ENCODE peak calls at places on chromosomes 3 and 15, in six cellular contexts. D is neuronal stem cell, G is mesendoderm, Q is mesenchymal stem cell, J is H1, E is IMR-90. W is an unnamed sample.
A peak's percentile ranks its signal among the peaks of the same experiment; 100 is the strongest.

GRCh38 chr15:49044761-49045571 is 1.3 kb downstream of the SECISBP2L start:
- DNase-seq in D (no peak), G (peak; percentile 13), Q (no peak), J (no peak), E (peak; percentile 1), W (no peak)

GRCh38 chr3:72145506-72146380 is 360.8 kb upstream of the PROK2 start:
- DNase-seq in D (no peak), G (peak; percentile 65), Q (peak; percentile 79), J (no peak), E (peak; percentile 69), W (no peak)

GRCh38 chr3:54960066-54960465 is 32.2 kb upstream of the LRTM1 start:
- DNase-seq in D (no peak), G (peak; percentile 25), Q (no peak), J (no peak), E (no peak), W (no peak)

GRCh38 chr15:87973456-87974215 is 282.9 kb downstream of the NTRK3 start:
- DNase-seq in D (peak; percentile 29), G (no peak), Q (no peak), J (no peak), E (no peak), W (no peak)

GRCh38 chr3:124119056-124119721 is 127.3 kb upstream of the ROPN1 start:
- DNase-seq in D (no peak), G (no peak), Q (no peak), J (no peak), E (peak; percentile 88), W (no peak)

GRCh38 chr3:123082370-123083065 is 15.7 kb downstream of the PDIA5 start:
- DNase-seq in D (no peak), G (no peak), Q (no peak), J (no peak), E (no peak), W (no peak)

GRCh38 chr3:64462203-64463120 is 225.3 kb downstream of the ADAMTS9 start:
- DNase-seq in D (no peak), G (no peak), Q (peak; percentile 89), J (no peak), E (peak; percentile 93), W (no peak)

GRCh38 chr15:36808401-36809160 is 229.2 kb downstream of the CDIN1 start:
- DNase-seq in D (no peak), G (no peak), Q (no peak), J (no peak), E (peak; percentile 25), W (no peak)

GRCh38 chr3:152346058-152346457 is 77.3 kb downstream of the MBNL1 start:
- DNase-seq in D (no peak), G (no peak), Q (no peak), J (no peak), E (no peak), W (no peak)

GRCh38 chr3:122948398-122948797 is 79.2 kb downstream of the SEMA5B start:
- DNase-seq in D (no peak), G (peak; percentile 72), Q (no peak), J (peak; percentile 17), E (no peak), W (peak; percentile 58)

GRCh38 chr15:31268911-31269784 is 57.5 kb upstream of the KLF13 start:
- DNase-seq in D (no peak), G (no peak), Q (no peak), J (no peak), E (no peak), W (no peak)

GRCh38 chr3:188358787-188359493 is 205.0 kb downstream of the LPP start:
- DNase-seq in D (no peak), G (no peak), Q (no peak), J (no peak), E (no peak), W (no peak)

GRCh38 chr3:111338059-111338698 is 203.8 kb upstream of the CD96 start:
- DNase-seq in D (no peak), G (peak; percentile 88), Q (peak; percentile 76), J (peak; percentile 15), E (peak; percentile 86), W (peak; percentile 55)

GRCh38 chr3:160081958-160082533 is 93.4 kb downstream of the IL12A start:
- DNase-seq in D (no peak), G (no peak), Q (no peak), J (no peak), E (no peak), W (no peak)

GRCh38 chr3:123698813-123699212 is 114.0 kb upstream of the HACD2 start:
- DNase-seq in D (no peak), G (no peak), Q (no peak), J (no peak), E (no peak), W (no peak)

GRCh38 chr3:86723433-86723832 is 267.5 kb downstream of the VGLL3 start:
- DNase-seq in D (no peak), G (no peak), Q (no peak), J (no peak), E (no peak), W (no peak)

GRCh38 chr3:188394588-188394987 is 240.6 kb downstream of the LPP start:
- DNase-seq in D (no peak), G (no peak), Q (no peak), J (no peak), E (no peak), W (no peak)

GRCh38 chr3:89300519-89300918 is 193.1 kb downstream of the EPHA3 start:
- DNase-seq in D (no peak), G (no peak), Q (no peak), J (no peak), E (no peak), W (no peak)

GRCh38 chr3:193872265-193872753 is 263.6 kb upstream of the HES1 start:
- DNase-seq in D (no peak), G (peak; percentile 60), Q (peak; percentile 81), J (no peak), E (peak; percentile 98), W (no peak)

GRCh38 chr3:62242846-62243245 is 130.5 kb downstream of the FEZF2 start:
- DNase-seq in D (peak; percentile 84), G (no peak), Q (no peak), J (no peak), E (no peak), W (peak; percentile 37)

GRCh38 chr3:127427169-127427655 is 139.4 kb upstream of the PRR20G start:
- DNase-seq in D (no peak), G (no peak), Q (no peak), J (no peak), E (no peak), W (peak; percentile 20)

GRCh38 chr3:24680214-24680967 is 185.7 kb upstream of the THRB start:
- DNase-seq in D (peak; percentile 59), G (peak; percentile 72), Q (peak; percentile 58), J (no peak), E (no peak), W (peak; percentile 76)

DNA sequence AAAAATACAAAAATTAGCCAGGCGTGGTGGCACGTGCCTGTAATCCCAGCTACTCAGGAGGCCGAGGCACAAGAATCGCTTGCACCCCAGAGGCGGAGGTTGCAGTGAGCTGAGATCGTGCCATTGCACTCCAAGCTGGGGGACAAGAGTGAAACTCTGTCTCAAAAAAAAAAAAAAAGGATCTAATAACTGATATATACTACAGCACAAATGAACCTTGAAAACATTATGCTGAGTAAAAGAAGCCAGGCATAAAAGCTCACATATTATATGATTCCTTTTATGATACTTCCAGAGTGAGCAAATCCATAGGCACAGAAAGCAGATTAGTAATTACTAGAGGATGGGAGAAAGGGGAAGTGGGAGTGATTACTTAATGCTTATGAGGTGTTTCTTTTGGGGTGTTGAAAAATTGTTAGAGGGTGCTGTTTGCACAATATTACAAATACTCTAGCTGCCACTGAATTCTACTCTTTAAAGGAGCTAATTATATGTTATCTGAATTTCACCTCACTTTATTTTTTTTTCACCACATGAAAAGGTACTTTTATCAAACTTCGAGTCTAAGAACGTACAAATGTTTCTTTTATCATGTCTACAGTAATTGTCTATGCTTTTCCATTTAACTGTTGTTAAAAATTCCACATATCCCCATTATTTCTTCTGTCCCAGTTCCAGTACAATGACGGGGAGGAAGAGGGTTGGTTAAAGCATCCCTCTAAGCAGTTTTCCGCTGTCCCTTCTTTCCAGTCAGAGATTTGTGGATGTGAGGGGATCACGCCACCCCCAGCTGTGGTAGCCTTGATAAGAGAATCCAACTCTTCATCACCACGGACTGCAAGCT is 77.7 kb upstream of the FAM174B start:
- DNase-seq in D (no peak), G (no peak), Q (no peak), J (no peak), E (no peak), W (no peak)
- H2BK15ac ChIP-seq in D (peak overlapping the region; percentile 45), G (no peak overlapping the region), Q (no peak overlapping the region), J (no peak overlapping the region), E (no peak overlapping the region), W (no peak overlapping the region)

DNA sequence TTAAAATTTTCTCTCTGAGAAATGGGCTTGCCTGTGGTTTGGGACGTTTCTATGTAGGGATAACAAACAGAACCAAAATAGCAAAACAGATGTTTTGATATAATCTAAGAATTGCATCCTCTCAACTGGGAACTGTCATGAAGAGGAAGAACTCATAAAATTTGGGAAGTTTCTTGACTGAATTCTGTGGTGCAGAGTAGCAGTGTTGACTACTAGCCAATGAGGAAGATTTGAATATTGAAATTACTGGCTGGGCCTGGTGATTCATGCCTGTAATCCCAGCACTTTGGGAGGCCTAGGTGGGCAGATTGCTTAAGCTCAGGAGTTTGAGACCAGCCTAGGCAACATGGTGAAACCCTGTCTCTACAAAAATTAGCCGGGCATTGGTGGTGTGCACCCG is 42.2 kb downstream of the ZNF609 start:
- DNase-seq in D (no peak), G (no peak), Q (peak; percentile 49), J (no peak), E (peak; percentile 28), W (no peak)
- H3K4ac ChIP-seq in D (no peak overlapping the region), G (no peak overlapping the region), Q (peak overlapping the region; percentile 68), J (no peak overlapping the region), E (peak overlapping the region; percentile 20), W (no peak overlapping the region)

DNA sequence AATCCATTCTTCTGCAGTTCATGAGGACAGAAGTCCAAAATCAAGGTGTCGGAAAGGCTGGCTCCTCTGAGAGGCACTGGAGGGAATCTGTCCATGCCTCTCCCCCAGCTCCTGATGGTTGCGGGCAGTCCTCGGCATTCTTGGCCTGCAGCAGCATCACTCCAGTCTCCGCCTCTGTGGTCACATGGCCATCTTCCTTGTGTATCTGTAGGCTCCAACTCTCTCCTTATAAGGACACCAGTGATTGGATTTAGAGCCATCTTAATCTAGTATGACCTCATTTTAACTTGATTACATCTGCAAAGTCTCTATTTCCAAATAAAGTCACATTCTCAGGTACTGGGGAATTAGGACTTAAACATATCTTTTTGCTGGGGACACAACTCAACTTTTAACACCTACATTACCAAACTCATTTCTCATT is 56.0 kb upstream of the FLNB start:
- DNase-seq in D (no peak), G (peak; percentile 95), Q (peak; percentile 95), J (peak; percentile 63), E (peak; percentile 96), W (peak; percentile 79)
- H3K27ac ChIP-seq in D (no peak overlapping the region), G (no peak overlapping the region), Q (peak overlapping the region; percentile 88), J (peak overlapping the region; percentile 37), E (peak overlapping the region; percentile 98), W (no peak overlapping the region)

DNA sequence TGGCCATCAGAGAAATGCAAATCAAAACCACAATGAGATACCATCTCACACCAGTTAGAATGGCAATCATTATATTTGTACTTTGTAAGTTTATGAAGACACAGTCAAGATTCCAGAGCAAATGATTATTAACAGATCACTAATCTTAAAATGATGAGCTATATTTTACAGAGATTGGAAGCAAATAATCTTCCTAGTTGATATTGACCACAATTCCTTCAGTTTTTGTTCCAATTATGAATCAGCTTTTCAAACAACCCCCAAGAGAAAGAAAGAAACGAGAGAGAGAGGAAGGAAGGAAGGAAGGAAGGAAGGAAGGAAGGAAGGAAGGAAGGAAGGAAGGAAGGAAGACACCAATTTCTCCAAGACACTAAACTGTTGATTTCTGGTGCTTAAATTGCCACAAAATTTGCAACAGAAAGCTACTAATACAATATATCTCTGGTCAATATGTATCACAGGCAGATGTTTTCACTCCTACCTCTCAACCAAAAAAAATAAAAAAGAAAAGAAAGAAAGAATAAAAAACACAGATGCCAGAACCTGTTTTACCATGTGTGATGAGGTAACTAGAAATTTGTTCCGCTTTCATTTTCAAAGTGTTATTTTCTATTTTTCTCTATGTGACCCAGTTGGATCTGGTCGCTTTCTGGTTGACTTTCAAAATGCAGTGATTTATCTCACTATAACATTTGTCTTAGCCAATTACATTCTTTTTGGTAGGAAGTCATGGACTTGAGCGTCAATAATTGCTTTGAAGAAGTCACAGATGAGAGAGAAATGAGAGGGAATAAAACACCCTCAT is 1609.6 kb downstream of the SI start:
- DNase-seq in D (no peak), G (no peak), Q (no peak), J (no peak), E (no peak), W (no peak)
- H2BK15ac ChIP-seq in D (no peak overlapping the region), G (no peak overlapping the region), Q (no peak overlapping the region), J (no peak overlapping the region), E (no peak overlapping the region), W (no peak overlapping the region)

W was measured in H9.